ENCODE peak calls at places on chromosomes 16 and 17, in five cellular contexts. One of them, this sample, is unnamed.

GRCh38 chr17:1186923-1187771 is 7.4 kb upstream of the ABR start:
- DNase-seq in stimulated activated CD8-positive, alpha-beta memory T cell treated with anti-CD3 and anti-CD28 coated beads, Interleukin-2, amount 100 ng/mL, for 48 hours: peak
- DNase-seq in activated T-cell treated with anti-CD3 and anti-CD28 coated beads, Interleukin-2, amount 50 U/mL, for 72 hours: peak
- DNase-seq in neural crest cell: peak
- DNase-seq in hypothalamus: peak
- DNase-seq in this sample: peak

GRCh38 chr16:5309946-5310611 is 212.5 kb upstream of the EEF2KMT start:
- DNase-seq in stimulated activated CD8-positive, alpha-beta memory T cell treated with anti-CD3 and anti-CD28 coated beads, Interleukin-2, amount 100 ng/mL, for 48 hours: no peak
- DNase-seq in activated T-cell treated with anti-CD3 and anti-CD28 coated beads, Interleukin-2, amount 50 U/mL, for 72 hours: no peak
- DNase-seq in neural crest cell: no peak
- DNase-seq in hypothalamus: no peak
- DNase-seq in this sample: no peak

GRCh38 chr16:82651921-82652601 is 25.3 kb downstream of the CDH13 start:
- DNase-seq in stimulated activated CD8-positive, alpha-beta memory T cell treated with anti-CD3 and anti-CD28 coated beads, Interleukin-2, amount 100 ng/mL, for 48 hours: no peak
- DNase-seq in activated T-cell treated with anti-CD3 and anti-CD28 coated beads, Interleukin-2, amount 50 U/mL, for 72 hours: peak
- DNase-seq in neural crest cell: no peak
- DNase-seq in hypothalamus: no peak
- DNase-seq in this sample: no peak

GRCh38 chr17:65848751-65849150 is 287.3 kb upstream of the AXIN2 start:
- DNase-seq in stimulated activated CD8-positive, alpha-beta memory T cell treated with anti-CD3 and anti-CD28 coated beads, Interleukin-2, amount 100 ng/mL, for 48 hours: no peak
- DNase-seq in activated T-cell treated with anti-CD3 and anti-CD28 coated beads, Interleukin-2, amount 50 U/mL, for 72 hours: no peak
- DNase-seq in neural crest cell: no peak
- DNase-seq in hypothalamus: no peak
- DNase-seq in this sample: no peak

GRCh38 chr17:28008526-28008925 is 34.0 kb upstream of the NLK start:
- DNase-seq in stimulated activated CD8-positive, alpha-beta memory T cell treated with anti-CD3 and anti-CD28 coated beads, Interleukin-2, amount 100 ng/mL, for 48 hours: no peak
- DNase-seq in activated T-cell treated with anti-CD3 and anti-CD28 coated beads, Interleukin-2, amount 50 U/mL, for 72 hours: no peak
- DNase-seq in neural crest cell: peak
- DNase-seq in hypothalamus: no peak
- DNase-seq in this sample: no peak

GRCh38 chr17:65017375-65017774 is 39.2 kb downstream of the GNA13 start:
- DNase-seq in stimulated activated CD8-positive, alpha-beta memory T cell treated with anti-CD3 and anti-CD28 coated beads, Interleukin-2, amount 100 ng/mL, for 48 hours: no peak
- DNase-seq in activated T-cell treated with anti-CD3 and anti-CD28 coated beads, Interleukin-2, amount 50 U/mL, for 72 hours: no peak
- DNase-seq in neural crest cell: no peak
- DNase-seq in hypothalamus: no peak
- DNase-seq in this sample: no peak

GRCh38 chr16:69930117-69930776 is 20.9 kb upstream of the CLEC18A start:
- DNase-seq in stimulated activated CD8-positive, alpha-beta memory T cell treated with anti-CD3 and anti-CD28 coated beads, Interleukin-2, amount 100 ng/mL, for 48 hours: peak
- DNase-seq in activated T-cell treated with anti-CD3 and anti-CD28 coated beads, Interleukin-2, amount 50 U/mL, for 72 hours: peak
- DNase-seq in neural crest cell: peak
- DNase-seq in hypothalamus: no peak
- DNase-seq in this sample: peak

GRCh38 chr17:4741544-4741943 is 1.8 kb upstream of the CXCL16 start:
- DNase-seq in stimulated activated CD8-positive, alpha-beta memory T cell treated with anti-CD3 and anti-CD28 coated beads, Interleukin-2, amount 100 ng/mL, for 48 hours: no peak
- DNase-seq in activated T-cell treated with anti-CD3 and anti-CD28 coated beads, Interleukin-2, amount 50 U/mL, for 72 hours: no peak
- DNase-seq in neural crest cell: no peak
- DNase-seq in hypothalamus: no peak
- DNase-seq in this sample: no peak

GRCh38 chr16:83070416-83071199 is 443.8 kb downstream of the CDH13 start:
- DNase-seq in stimulated activated CD8-positive, alpha-beta memory T cell treated with anti-CD3 and anti-CD28 coated beads, Interleukin-2, amount 100 ng/mL, for 48 hours: no peak
- DNase-seq in activated T-cell treated with anti-CD3 and anti-CD28 coated beads, Interleukin-2, amount 50 U/mL, for 72 hours: no peak
- DNase-seq in neural crest cell: no peak
- DNase-seq in hypothalamus: no peak
- DNase-seq in this sample: no peak

GRCh38 chr16:67372664-67373063 is 20.6 kb downstream of the TPPP3 start:
- DNase-seq in stimulated activated CD8-positive, alpha-beta memory T cell treated with anti-CD3 and anti-CD28 coated beads, Interleukin-2, amount 100 ng/mL, for 48 hours: no peak
- DNase-seq in activated T-cell treated with anti-CD3 and anti-CD28 coated beads, Interleukin-2, amount 50 U/mL, for 72 hours: no peak
- DNase-seq in neural crest cell: no peak
- DNase-seq in hypothalamus: no peak
- DNase-seq in this sample: peak

GRCh38 chr16:72021043-72021442 is 12.5 kb downstream of the DHODH start:
- DNase-seq in stimulated activated CD8-positive, alpha-beta memory T cell treated with anti-CD3 and anti-CD28 coated beads, Interleukin-2, amount 100 ng/mL, for 48 hours: no peak
- DNase-seq in activated T-cell treated with anti-CD3 and anti-CD28 coated beads, Interleukin-2, amount 50 U/mL, for 72 hours: no peak
- DNase-seq in neural crest cell: peak
- DNase-seq in hypothalamus: no peak
- DNase-seq in this sample: no peak

GRCh38 chr16:66927918-66928649 is 2.7 kb upstream of the RRAD start:
- DNase-seq in stimulated activated CD8-positive, alpha-beta memory T cell treated with anti-CD3 and anti-CD28 coated beads, Interleukin-2, amount 100 ng/mL, for 48 hours: no peak
- DNase-seq in activated T-cell treated with anti-CD3 and anti-CD28 coated beads, Interleukin-2, amount 50 U/mL, for 72 hours: peak
- DNase-seq in neural crest cell: no peak
- DNase-seq in hypothalamus: no peak
- DNase-seq in this sample: no peak

GRCh38 chr16:85668676-85669424 is 19.9 kb downstream of the GINS2 start:
- DNase-seq in stimulated activated CD8-positive, alpha-beta memory T cell treated with anti-CD3 and anti-CD28 coated beads, Interleukin-2, amount 100 ng/mL, for 48 hours: no peak
- DNase-seq in activated T-cell treated with anti-CD3 and anti-CD28 coated beads, Interleukin-2, amount 50 U/mL, for 72 hours: no peak
- DNase-seq in neural crest cell: no peak
- DNase-seq in hypothalamus: no peak
- DNase-seq in this sample: no peak

This sample was measured in NCI-H146.